ENCODE peak calls at places on chromosomes 6 and 20, in seven cellular contexts. One of them, this sample, is unnamed.

GRCh38 chr20:37680420-37680819 is 13.4 kb upstream of the CTNNBL1 start:
- DNase-seq in stimulated activated CD8-positive, alpha-beta memory T cell treated with anti-CD3 and anti-CD28 coated beads, Interleukin-4, amount 100 ng/mL, for 48 hours: no peak
- DNase-seq in H54: no peak
- DNase-seq in left cardiac atrium: no peak
- DNase-seq in A549: no peak
- DNase-seq in EL: peak
- DNase-seq in endothelial cell: no peak
- DNase-seq in this sample: no peak

GRCh38 chr6:48990746-48991145 is 472.3 kb downstream of the MMUT start:
- DNase-seq in EL: peak
- DNase-seq in H54: no peak
- DNase-seq in stimulated activated CD8-positive, alpha-beta memory T cell treated with anti-CD3 and anti-CD28 coated beads, Interleukin-4, amount 100 ng/mL, for 48 hours: no peak
- DNase-seq in endothelial cell: no peak
- DNase-seq in left cardiac atrium: no peak
- DNase-seq in A549: no peak
- DNase-seq in this sample: peak

GRCh38 chr20:17536944-17537444 is 5.8 kb upstream of the BFSP1 start:
- DNase-seq in H54: no peak
- DNase-seq in A549: peak
- DNase-seq in EL: peak
- DNase-seq in endothelial cell: peak
- DNase-seq in left cardiac atrium: peak
- DNase-seq in stimulated activated CD8-positive, alpha-beta memory T cell treated with anti-CD3 and anti-CD28 coated beads, Interleukin-4, amount 100 ng/mL, for 48 hours: peak
- DNase-seq in this sample: no peak

GRCh38 chr6:166274739-166275370 is 33.3 kb downstream of the PRR18 start:
- DNase-seq in endothelial cell: no peak
- DNase-seq in H54: no peak
- DNase-seq in left cardiac atrium: no peak
- DNase-seq in stimulated activated CD8-positive, alpha-beta memory T cell treated with anti-CD3 and anti-CD28 coated beads, Interleukin-4, amount 100 ng/mL, for 48 hours: peak
- DNase-seq in A549: no peak
- DNase-seq in EL: no peak
- DNase-seq in this sample: peak

GRCh38 chr20:707711-708110 is 32.1 kb upstream of the SCRT2 start:
- DNase-seq in endothelial cell: no peak
- DNase-seq in H54: no peak
- DNase-seq in EL: no peak
- DNase-seq in stimulated activated CD8-positive, alpha-beta memory T cell treated with anti-CD3 and anti-CD28 coated beads, Interleukin-4, amount 100 ng/mL, for 48 hours: no peak
- DNase-seq in A549: no peak
- DNase-seq in left cardiac atrium: no peak
- DNase-seq in this sample: peak

GRCh38 chr20:3082306-3082951 is 2.1 kb downstream of the AVP start:
- DNase-seq in A549: no peak
- DNase-seq in H54: no peak
- DNase-seq in EL: no peak
- DNase-seq in stimulated activated CD8-positive, alpha-beta memory T cell treated with anti-CD3 and anti-CD28 coated beads, Interleukin-4, amount 100 ng/mL, for 48 hours: no peak
- DNase-seq in endothelial cell: no peak
- DNase-seq in left cardiac atrium: no peak
- DNase-seq in this sample: no peak

GRCh38 chr6:1390071-1390804 is 862 bp downstream of the FOXF2 start:
- DNase-seq in left cardiac atrium: peak
- DNase-seq in endothelial cell: peak
- DNase-seq in H54: no peak
- DNase-seq in EL: peak
- DNase-seq in A549: no peak
- DNase-seq in stimulated activated CD8-positive, alpha-beta memory T cell treated with anti-CD3 and anti-CD28 coated beads, Interleukin-4, amount 100 ng/mL, for 48 hours: no peak
- DNase-seq in this sample: peak

GRCh38 chr6:19342616-19343015 is 494.6 kb upstream of the ID4 start:
- DNase-seq in A549: no peak
- DNase-seq in H54: no peak
- DNase-seq in left cardiac atrium: no peak
- DNase-seq in stimulated activated CD8-positive, alpha-beta memory T cell treated with anti-CD3 and anti-CD28 coated beads, Interleukin-4, amount 100 ng/mL, for 48 hours: no peak
- DNase-seq in EL: no peak
- DNase-seq in endothelial cell: no peak
- DNase-seq in this sample: no peak

GRCh38 chr20:44560229-44560628 is 22.1 kb upstream of the PKIG start:
- DNase-seq in endothelial cell: no peak
- DNase-seq in left cardiac atrium: no peak
- DNase-seq in EL: no peak
- DNase-seq in stimulated activated CD8-positive, alpha-beta memory T cell treated with anti-CD3 and anti-CD28 coated beads, Interleukin-4, amount 100 ng/mL, for 48 hours: no peak
- DNase-seq in H54: no peak
- DNase-seq in A549: no peak
- DNase-seq in this sample: no peak

GRCh38 chr20:41452226-41452625 is 85.6 kb upstream of the EMILIN3 start:
- DNase-seq in H54: no peak
- DNase-seq in stimulated activated CD8-positive, alpha-beta memory T cell treated with anti-CD3 and anti-CD28 coated beads, Interleukin-4, amount 100 ng/mL, for 48 hours: no peak
- DNase-seq in EL: no peak
- DNase-seq in A549: no peak
- DNase-seq in left cardiac atrium: no peak
- DNase-seq in endothelial cell: no peak
- DNase-seq in this sample: no peak

GRCh38 chr20:8361008-8361652 is 229.1 kb downstream of the PLCB1 start:
- DNase-seq in EL: peak
- DNase-seq in endothelial cell: no peak
- DNase-seq in left cardiac atrium: no peak
- DNase-seq in A549: no peak
- DNase-seq in stimulated activated CD8-positive, alpha-beta memory T cell treated with anti-CD3 and anti-CD28 coated beads, Interleukin-4, amount 100 ng/mL, for 48 hours: no peak
- DNase-seq in H54: no peak
- DNase-seq in this sample: no peak

GRCh38 chr6:34671801-34672656 is 24.5 kb downstream of the ILRUN start:
- DNase-seq in H54: peak
- DNase-seq in stimulated activated CD8-positive, alpha-beta memory T cell treated with anti-CD3 and anti-CD28 coated beads, Interleukin-4, amount 100 ng/mL, for 48 hours: peak
- DNase-seq in endothelial cell: no peak
- DNase-seq in left cardiac atrium: peak
- DNase-seq in A549: no peak
- DNase-seq in EL: peak
- DNase-seq in this sample: no peak